ENCODE peak calls at places on chromosomes 11 and 22, in six cellular contexts. S is gastroesophageal sphincter; V is heart left ventricle; H is A549; I is stimulated activated naive B cell treated with anti-CD40 and anti-IgM and Interleukin-4, amounts not matched to agents 10 μg/mL and 1 μg/mL and 100 μg/mL, for 72 hours; B is activated naive CD8-positive, alpha-beta T cell treated with anti-CD3 and anti-CD28 coated beads, Interleukin-2, amount 50 U/mL, for 24 hours. R is an unnamed sample.

GRCh38 chr11:10657308-10658271 is 36.0 kb downstream of the IRAG1 start:
- ATAC-seq in V (no peak), B (peak; percentile 72), H (no peak), I (peak; percentile 74), S (no peak), R (peak; percentile 80)

GRCh38 chr22:49052023-49052538 is 775.6 kb downstream of the BRD1 start:
- ATAC-seq in V (peak; percentile 93), S (no peak), B (peak; percentile 46), H (no peak), I (peak; percentile 89), R (peak; percentile 82)

GRCh38 chr22:46684706-46685105 is 53.3 kb downstream of the CERK start:
- ATAC-seq in S (no peak), H (no peak), I (peak; percentile 97), V (peak; percentile 61), B (no peak), R (peak; percentile 98)

GRCh38 chr11:34345012-34345804 is 12.6 kb downstream of the ABTB2 start:
- ATAC-seq in I (peak; percentile 12), B (no peak), S (no peak), V (peak; percentile 5), H (peak; percentile 72), R (no peak)

GRCh38 chr22:37634505-37635002 is 4.9 kb upstream of the SH3BP1 start:
- ATAC-seq in I (no peak), B (no peak), V (no peak), S (no peak), H (peak; percentile 22), R (no peak)

GRCh38 chr11:103359221-103359620 is 250.0 kb downstream of the DYNC2H1 start:
- ATAC-seq in B (no peak), H (no peak), V (no peak), I (no peak), S (no peak), R (no peak)

GRCh38 chr11:74462009-74462408 is 5.3 kb downstream of the KCNE3 start:
- ATAC-seq in S (peak; percentile 84), H (no peak), V (peak; percentile 95), I (no peak), B (no peak), R (no peak)

GRCh38 chr11:68099474-68100405 is 21.4 kb downstream of the CHKA start:
- ATAC-seq in B (peak; percentile 95), S (no peak), V (peak; percentile 80), H (no peak), I (peak; percentile 94), R (peak; percentile 68)

GRCh38 chr11:129658558-129658882 is 157.1 kb upstream of the TMEM45B start:
- ATAC-seq in V (no peak), S (no peak), B (no peak), H (no peak), I (no peak), R (no peak)

GRCh38 chr11:132310390-132311375 is 940.3 kb downstream of the NTM start:
- ATAC-seq in B (no peak), H (no peak), S (no peak), I (no peak), V (peak; percentile 93), R (no peak)

GRCh38 chr22:39907605-39908097 is 6.8 kb downstream of the GRAP2 start:
- ATAC-seq in S (no peak), V (no peak), H (no peak), I (no peak), B (no peak), R (no peak)

GRCh38 chr11:126282361-126282741 is 542 bp upstream of the TIRAP start:
- ATAC-seq in S (peak; percentile 77), V (peak; percentile 70), I (peak; percentile 61), H (peak; percentile 35), B (peak; percentile 35), R (peak; percentile 55)

GRCh38 chr11:32671051-32671450 is 87.4 kb downstream of the EIF3M start:
- ATAC-seq in H (no peak), V (peak; percentile 89), S (no peak), B (no peak), I (no peak), R (no peak)

GRCh38 chr11:118068206-118068944 is 8.5 kb upstream of the TMPRSS4 start:
- ATAC-seq in I (no peak), V (no peak), H (peak; percentile 24), B (peak; percentile 8), S (no peak), R (no peak)

GRCh38 chr11:69467646-69468045 is 13.8 kb upstream of the LINC01488 start:
- ATAC-seq in H (no peak), S (no peak), B (peak; percentile 41), V (no peak), I (no peak), R (peak; percentile 32)

GRCh38 chr11:65530157-65530496 is 5.2 kb downstream of the SCYL1 start:
- ATAC-seq in S (no peak), V (no peak), I (peak; percentile 56), H (peak; percentile 67), B (peak; percentile 68), R (no peak)

GRCh38 chr11:74322667-74323066 is 11.2 kb upstream of the P4HA3 start:
- ATAC-seq in V (peak; percentile 92), H (no peak), I (no peak), B (no peak), S (peak; percentile 78), R (no peak)

GRCh38 chr11:71462726-71463125 is 9.7 kb downstream of the NADSYN1 start:
- ATAC-seq in B (no peak), I (no peak), H (no peak), V (no peak), S (no peak), R (no peak)

GRCh38 chr22:33601062-33601461 is 319.2 kb downstream of the LARGE1 start:
- ATAC-seq in V (no peak), I (no peak), H (no peak), S (no peak), B (no peak), R (no peak)

GRCh38 chr22:37824674-37825641 is 1.8 kb downstream of the GALR3 start:
- ATAC-seq in S (no peak), I (peak; percentile 73), H (no peak), B (peak; percentile 60), V (peak; percentile 23), R (peak; percentile 51)

GRCh38 chr11:78417175-78417887 is at the start of gene GAB2:
- ATAC-seq in H (no peak), V (no peak), I (peak; percentile 4), S (no peak), B (peak; percentile 41), R (peak; percentile 35)

GRCh38 chr11:100863080-100863581 is 176.0 kb downstream of the ARHGAP42 start:
- ATAC-seq in H (no peak), S (no peak), V (peak; percentile 87), I (peak; percentile 60), B (no peak), R (peak; percentile 62)

GRCh38 chr11:75386912-75387311 is 12.4 kb upstream of the RPS3 start:
- ATAC-seq in B (no peak), I (no peak), V (no peak), S (no peak), H (peak; percentile 42), R (no peak)

GRCh38 chr11:20090654-20091374 is 69.5 kb downstream of the DBX1 start:
- ATAC-seq in I (no peak), H (no peak), S (no peak), B (no peak), V (no peak), R (no peak)

GRCh38 chr11:61532136-61533038 is 23.8 kb downstream of the LRRC10B start:
- ATAC-seq in B (peak; percentile 60), H (peak; percentile 42), I (peak; percentile 62), V (no peak), S (no peak), R (no peak)

GRCh38 chr11:59291228-59291627 is 67.5 kb upstream of the OR5AN1 start:
- ATAC-seq in V (peak; percentile 68), I (no peak), B (no peak), H (no peak), S (no peak), R (no peak)

GRCh38 chr11:118621071-118621815 is 13.8 kb downstream of the PHLDB1 start:
- ATAC-seq in I (peak; percentile 64), V (peak; percentile 75), S (peak; percentile 82), H (no peak), B (peak; percentile 22), R (peak; percentile 52)

GRCh38 chr11:25327656-25328055 is 830.8 kb downstream of the LUZP2 start:
- ATAC-seq in H (no peak), V (no peak), B (no peak), I (no peak), S (no peak), R (no peak)

R was measured in stimulated activated memory B cell treated with anti-CD40 and anti-IgM and Interleukin-4, amounts not matched to agents 10 μg/mL and 1 μg/mL and 100 μg/mL, for 72 hours.